ENCODE peak calls at places on chromosomes 3 and 15, in eight cellular contexts. D is transverse colon, K is stomach, H is breast epithelium, A is vagina, I is spleen, B is sigmoid colon, P is GM23338. S is an unnamed sample.

GRCh38 chr3:20561166-20561565 is 375.2 kb upstream of the SGO1 start:
- DNase-seq in K (no peak), H (no peak), P (no peak), B (no peak), A (no peak), D (no peak), I (no peak), S (no peak)

GRCh38 chr15:74653426-74654082 is 37.9 kb downstream of the CLK3 start:
- DNase-seq in B (peak), I (no peak), K (peak), P (no peak), H (no peak), D (peak), A (no peak), S (no peak)

GRCh38 chr3:113825090-113825489 is 13.5 kb upstream of the GRAMD1C start:
- DNase-seq in K (no peak), I (no peak), H (no peak), P (peak), D (no peak), A (no peak), B (no peak), S (no peak)

GRCh38 chr3:150414273-150414672 is 6.2 kb downstream of the TSC22D2 start:
- DNase-seq in K (no peak), A (no peak), I (no peak), B (no peak), P (no peak), H (no peak), D (no peak), S (no peak)

GRCh38 chr3:70829101-70829500 is 516.7 kb upstream of the MDFIC2 start:
- DNase-seq in I (no peak), A (no peak), P (no peak), B (no peak), K (no peak), H (no peak), D (no peak), S (no peak)

GRCh38 chr15:85579957-85580694 is 199.7 kb downstream of the AKAP13 start:
- DNase-seq in H (no peak), I (no peak), P (no peak), K (peak), D (peak), B (peak), A (no peak), S (no peak)

GRCh38 chr3:143975549-143976152 is 4.0 kb downstream of the DIPK2A start:
- DNase-seq in P (peak), I (no peak), D (no peak), H (no peak), B (no peak), K (no peak), A (no peak), S (no peak)

GRCh38 chr3:142968319-142968718 is 4.8 kb upstream of the PAQR9 start:
- DNase-seq in H (no peak), D (no peak), B (no peak), I (no peak), K (no peak), A (no peak), P (no peak), S (no peak)

GRCh38 chr3:180311242-180311641 is 274.5 kb upstream of the PEX5L start:
- DNase-seq in D (no peak), P (peak), H (no peak), K (no peak), B (no peak), A (no peak), I (no peak), S (no peak)

GRCh38 chr3:179660872-179661271 is 8.0 kb downstream of the USP13 start:
- DNase-seq in I (no peak), B (no peak), H (no peak), A (no peak), D (no peak), K (no peak), P (no peak), S (no peak)

GRCh38 chr3:42442640-42443039 is 32.2 kb upstream of the LYZL4 start:
- DNase-seq in I (no peak), B (no peak), P (peak), D (no peak), H (no peak), A (no peak), K (no peak), S (no peak)

GRCh38 chr3:39573392-39573791 is 105.9 kb downstream of the MOBP start:
- DNase-seq in K (no peak), B (no peak), H (no peak), D (no peak), P (no peak), I (no peak), A (no peak), S (no peak)

GRCh38 chr3:17111556-17111955 is 226.8 kb downstream of the PLCL2 start:
- DNase-seq in B (no peak), H (no peak), A (no peak), K (no peak), P (no peak), I (no peak), D (no peak), S (no peak)

GRCh38 chr15:93018574-93018973 is 70.4 kb downstream of the RGMA start:
- DNase-seq in A (no peak), B (no peak), K (no peak), D (no peak), H (no peak), P (peak), I (no peak), S (no peak)

GRCh38 chr15:40038267-40038653 is 721 bp downstream of the SRP14 start:
- DNase-seq in I (no peak), A (no peak), K (no peak), B (no peak), D (no peak), P (peak), H (no peak), S (no peak)

GRCh38 chr3:153927107-153927506 is 194.1 kb upstream of the ARHGEF26 start:
- DNase-seq in K (no peak), A (no peak), B (no peak), P (peak), D (no peak), H (no peak), I (no peak), S (no peak)

GRCh38 chr15:71302861-71303410 is 187.7 kb downstream of the THSD4 start:
- DNase-seq in A (no peak), D (no peak), B (no peak), I (no peak), H (no peak), K (no peak), P (no peak), S (no peak)

GRCh38 chr15:40052604-40053003 is 13.6 kb upstream of the SRP14 start:
- DNase-seq in K (no peak), B (peak), D (peak), I (peak), P (no peak), H (no peak), A (peak), S (no peak)

GRCh38 chr3:29696311-29696710 is 415.4 kb downstream of the RBMS3 start:
- DNase-seq in P (no peak), I (no peak), H (no peak), D (no peak), K (no peak), A (no peak), B (no peak), S (no peak)

GRCh38 chr3:183579967-183580720 is 24.6 kb upstream of the KLHL6 start:
- DNase-seq in P (no peak), K (no peak), H (no peak), A (no peak), B (peak), I (no peak), D (no peak), S (no peak)

GRCh38 chr3:98986073-98986472 is 84.6 kb upstream of the DCBLD2 start:
- DNase-seq in D (no peak), B (no peak), I (no peak), H (no peak), K (no peak), A (no peak), P (peak), S (no peak)

GRCh38 chr3:56915969-56916586 is 114.3 kb upstream of the ARHGEF3 start:
- DNase-seq in I (peak), H (no peak), A (no peak), D (peak), K (peak), B (no peak), P (peak), S (no peak)

GRCh38 chr15:98043160-98044059 is 82.9 kb downstream of the ARRDC4 start:
- DNase-seq in D (no peak), B (no peak), A (no peak), P (no peak), H (no peak), K (no peak), I (no peak), S (no peak)

GRCh38 chr3:127652246-127652995 is 20.3 kb upstream of the ABTB1 start:
- DNase-seq in P (peak), A (no peak), K (peak), I (peak), D (peak), H (no peak), B (peak), S (no peak)

GRCh38 chr15:82124331-82125263 is 78.8 kb upstream of the MEX3B start:
- DNase-seq in H (no peak), A (no peak), D (no peak), B (no peak), K (no peak), I (no peak), P (peak), S (peak)
- TF ChIP-seq CTCF in H (no peak), A (no peak), D (no peak), B (no peak), K (no peak), I (no peak), P (peak), S (peak)

DNA sequence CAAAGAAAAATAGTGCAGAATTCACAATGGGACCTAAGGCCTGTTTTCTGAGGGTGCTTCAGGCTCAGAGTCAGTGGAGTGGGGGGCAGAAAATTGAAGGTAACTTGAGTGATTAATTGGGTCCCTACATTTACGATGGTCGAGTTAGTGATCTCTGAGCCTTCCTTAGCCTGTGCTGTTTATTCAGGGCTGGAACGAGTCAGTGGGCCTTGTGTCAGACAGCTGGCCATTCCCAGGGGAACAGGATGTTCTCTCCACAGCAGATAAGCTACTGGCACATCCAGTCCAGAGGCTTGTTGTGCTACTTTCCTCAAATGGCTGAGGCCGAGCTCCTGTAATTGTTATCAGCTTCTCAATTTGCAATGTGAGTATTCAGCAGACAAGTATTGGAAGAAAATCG is 29.2 kb upstream of the CNTN3 start:
- DNase-seq in P (peak), B (peak), K (peak), H (no peak), A (no peak), D (peak), I (no peak), S (no peak)
- TF ChIP-seq POLR2AphosphoS5 in P (no peak), B (peak), K (peak), H (no peak), A (no peak), D (peak), I (no peak), S (no peak)

GRCh38 chr3:10942806-10943205 is 49.7 kb upstream of the SLC6A1 start:
- DNase-seq in P (no peak), B (no peak), H (no peak), D (no peak), K (no peak), I (peak), A (no peak), S (no peak)
- TF ChIP-seq CTCF in P (no peak), B (no peak), H (no peak), D (no peak), K (no peak), I (no peak), A (no peak), S (no peak)

GRCh38 chr3:66464512-66464894 is 36.3 kb downstream of the LRIG1 start:
- DNase-seq in K (no peak), I (no peak), D (no peak), A (no peak), B (no peak), P (no peak), H (no peak), S (no peak)

GRCh38 chr3:66468016-66468735 is 32.6 kb downstream of the LRIG1 start:
- DNase-seq in B (no peak), A (no peak), K (no peak), D (no peak), I (no peak), P (no peak), H (no peak), S (no peak)

GRCh38 chr3:66465587-66465986 is 35.2 kb downstream of the LRIG1 start:
- DNase-seq in D (no peak), K (no peak), P (no peak), H (no peak), A (no peak), I (no peak), B (no peak), S (no peak)

GRCh38 chr3:66465034-66465433 is 35.8 kb downstream of the LRIG1 start:
- DNase-seq in P (no peak), B (no peak), D (no peak), K (no peak), I (no peak), H (no peak), A (no peak), S (no peak)

GRCh38 chr3:66466606-66467270 is 34.1 kb downstream of the LRIG1 start:
- DNase-seq in B (no peak), A (no peak), I (no peak), H (no peak), P (no peak), K (no peak), D (no peak), S (no peak)
- TF ChIP-seq POLR2AphosphoS5 in B (no peak), A (no peak), I (no peak), H (no peak), P (no peak), K (no peak), D (no peak), S (no peak)

DNA sequence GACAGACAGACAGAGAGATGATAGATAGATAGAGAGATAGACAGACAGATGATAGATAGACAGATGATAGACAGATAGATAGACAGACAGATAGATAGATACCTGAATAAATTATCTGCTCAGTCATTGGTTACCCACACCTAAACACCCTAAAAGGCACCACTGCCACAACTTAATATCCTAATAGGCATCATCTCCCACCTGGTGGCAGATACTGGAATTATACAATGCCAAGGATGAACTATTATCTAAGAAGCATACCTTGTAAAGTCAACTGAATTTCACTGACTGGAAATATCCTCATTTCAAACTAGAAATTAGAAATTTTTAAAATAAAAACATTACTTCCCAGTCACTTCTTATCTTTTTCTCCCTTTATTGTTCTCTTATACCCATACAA is 19.4 kb upstream of the ATP8B4 start:
- DNase-seq in I (no peak), D (no peak), B (no peak), H (no peak), P (peak), K (no peak), A (no peak), S (no peak)
- TF ChIP-seq CTCF in I (no peak), D (no peak), B (no peak), H (no peak), P (peak), K (no peak), A (no peak), S (peak)

GRCh38 chr3:72836923-72837322 is 11.3 kb downstream of the SHQ1 start:
- DNase-seq in D (peak), I (no peak), P (no peak), H (peak), K (peak), B (peak), A (no peak), S (no peak)
- TF ChIP-seq POLR2AphosphoS5 in D (no peak), I (no peak), P (no peak), H (no peak), K (no peak), B (no peak), A (no peak), S (no peak)

DNA sequence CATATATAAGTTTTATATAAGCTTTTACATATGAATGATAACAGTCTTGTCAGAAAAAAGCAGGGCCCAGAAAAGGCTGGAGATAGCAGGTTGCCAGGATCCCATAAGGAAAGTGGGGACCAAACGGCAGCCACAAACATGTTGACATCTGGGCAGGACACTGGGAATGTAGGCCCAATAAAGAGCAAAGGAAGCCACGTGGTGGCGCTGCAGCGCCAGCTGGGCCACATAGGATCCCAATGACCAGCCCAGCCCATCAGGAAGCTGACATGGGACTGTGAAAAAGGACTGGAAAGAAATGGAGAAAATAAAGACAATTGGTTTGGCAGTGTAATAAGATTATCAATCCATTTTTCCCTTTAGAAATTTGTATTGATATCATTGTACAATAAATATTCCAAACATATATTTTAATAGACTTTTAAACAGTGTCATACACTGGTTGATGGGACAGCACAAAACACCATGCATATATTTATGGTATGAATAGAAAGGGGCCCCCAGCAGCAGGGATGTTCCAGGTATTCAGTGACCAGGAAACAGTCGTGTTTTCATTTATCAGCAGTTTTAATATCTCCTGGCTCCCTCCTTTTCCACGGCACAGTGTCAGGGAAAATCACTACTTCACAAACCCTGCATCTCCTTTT is 89.0 kb upstream of the STRIT1 start:
- DNase-seq in B (peak), K (peak), I (no peak), A (no peak), P (peak), D (peak), H (no peak), S (peak)
- TF ChIP-seq CTCF in B (peak), K (peak), I (no peak), A (peak), P (peak), D (peak), H (no peak), S (peak)

GRCh38 chr3:13660042-13660874 is 111.3 kb downstream of the FBLN2 start:
- DNase-seq in K (no peak), D (no peak), P (no peak), A (no peak), I (no peak), B (no peak), H (no peak), S (no peak)
- TF ChIP-seq POLR2AphosphoS5 in K (no peak), D (no peak), P (no peak), A (no peak), I (no peak), B (no peak), H (no peak), S (no peak)

GRCh38 chr15:50765202-50765967 is at the start of gene SPPL2A:
- DNase-seq in D (peak), I (peak), A (no peak), K (peak), B (peak), P (peak), H (peak), S (peak)
- TF ChIP-seq CTCF in D (no peak), I (peak), A (no peak), K (no peak), B (no peak), P (no peak), H (no peak), S (no peak)